ENCODE peak calls at places on chromosomes 11 and 22, in nine cellular contexts. F is heart left ventricle, H is psoas muscle, D is A549, J is RWPE1, Q is left ventricle myocardium inferior, I is cardiac muscle cell, B is prostate gland, N is Peyer's patch. G is an unnamed sample.

GRCh38 chr22:48954781-48955311 is 872.8 kb downstream of the BRD1 start:
- DNase-seq in I (no peak), J (no peak), F (no peak), Q (no peak), N (peak), D (no peak), B (peak), H (no peak), G (no peak)

GRCh38 chr22:28599693-28600092 is 79.9 kb downstream of the TTC28 start:
- DNase-seq in N (no peak), B (no peak), D (no peak), Q (no peak), H (no peak), J (no peak), I (no peak), F (no peak), G (no peak)

GRCh38 chr11:35525501-35526175 is at the start of gene PAMR1:
- DNase-seq in N (peak), B (peak), J (peak), F (peak), D (no peak), H (peak), Q (peak), I (peak), G (peak)

GRCh38 chr11:28963189-28963588 is 855.0 kb downstream of the METTL15 start:
- DNase-seq in F (no peak), Q (no peak), I (no peak), B (no peak), J (peak), D (no peak), N (no peak), H (no peak), G (peak)

GRCh38 chr11:94140154-94140655 is 11.6 kb downstream of the PANX1 start:
- DNase-seq in F (no peak), H (no peak), Q (no peak), N (no peak), J (no peak), D (no peak), I (no peak), B (no peak), G (no peak)

GRCh38 chr22:23538502-23538860 is 41.6 kb downstream of the IGLL1 start:
- DNase-seq in D (no peak), H (no peak), B (no peak), N (no peak), J (no peak), Q (no peak), I (no peak), F (no peak), G (no peak)

GRCh38 chr11:54832676-54833075 is 126.0 kb downstream of the OR4A5 start:
- DNase-seq in Q (no peak), I (no peak), B (no peak), H (no peak), D (no peak), J (no peak), F (no peak), N (no peak), G (no peak)

GRCh38 chr11:6650980-6651379 is 4.6 kb downstream of the DCHS1 start:
- DNase-seq in N (no peak), I (no peak), D (no peak), B (no peak), J (no peak), F (no peak), Q (no peak), H (no peak), G (peak)

GRCh38 chr11:32090774-32091370 is at the start of gene RCN1:
- DNase-seq in I (peak), B (peak), D (peak), J (peak), H (peak), Q (peak), N (peak), F (peak), G (peak)

GRCh38 chr22:17143101-17143500 is 16.0 kb downstream of the HDHD5 start:
- DNase-seq in I (no peak), F (no peak), B (no peak), N (no peak), D (no peak), H (no peak), J (no peak), Q (no peak), G (no peak)

GRCh38 chr11:92211576-92212167 is 12.9 kb upstream of the FAT3 start:
- DNase-seq in D (no peak), N (no peak), J (no peak), H (no peak), B (peak), I (peak), F (no peak), Q (no peak), G (peak)

GRCh38 chr11:76577199-76577920 is 93.2 kb downstream of the LRRC32 start:
- DNase-seq in Q (peak), I (peak), N (no peak), F (peak), B (no peak), D (no peak), H (no peak), J (peak), G (peak)

GRCh38 chr11:6357222-6357621 is 33.1 kb upstream of the SMPD1 start:
- DNase-seq in B (no peak), H (peak), D (no peak), N (no peak), Q (peak), J (peak), I (no peak), F (peak), G (peak)

GRCh38 chr22:31628969-31629723 is 32.9 kb downstream of the PISD start:
- DNase-seq in N (peak), F (no peak), I (no peak), J (no peak), Q (no peak), D (no peak), B (no peak), H (no peak), G (no peak)

GRCh38 chr22:42814616-42815015 is 42.5 kb downstream of the ARFGAP3 start:
- DNase-seq in J (no peak), D (no peak), H (no peak), B (no peak), Q (no peak), I (no peak), F (no peak), N (no peak), G (no peak)

GRCh38 chr22:30674482-30674881 is 6.8 kb upstream of the DUSP18 start:
- DNase-seq in Q (no peak), N (no peak), F (no peak), H (no peak), D (no peak), B (no peak), J (no peak), I (no peak), G (no peak)

GRCh38 chr11:123060265-123061000 is 1.5 kb downstream of the HSPA8 start:
- DNase-seq in I (no peak), J (no peak), B (no peak), F (no peak), Q (no peak), D (no peak), N (no peak), H (no peak), G (no peak)

GRCh38 chr11:40130427-40130826 is 1329.0 kb downstream of the LRRC4C start:
- DNase-seq in F (no peak), D (no peak), Q (no peak), I (peak), B (no peak), N (no peak), H (no peak), J (no peak), G (no peak)

GRCh38 chr11:111961389-111962300 is 24.5 kb downstream of the DIXDC1 start:
- DNase-seq in Q (no peak), H (no peak), I (no peak), J (no peak), N (no peak), B (no peak), D (no peak), F (no peak), G (no peak)

GRCh38 chr22:49039625-49040024 is 788.0 kb downstream of the BRD1 start:
- DNase-seq in N (no peak), Q (no peak), I (no peak), B (no peak), J (no peak), F (no peak), D (no peak), H (peak), G (no peak)

GRCh38 chr11:5336331-5336730 is 7.0 kb downstream of the OR51B5 start:
- DNase-seq in F (no peak), J (no peak), B (no peak), H (no peak), D (no peak), N (no peak), Q (no peak), I (no peak), G (peak)

GRCh38 chr11:3182462-3182852 is 17.3 kb upstream of the OSBPL5 start:
- DNase-seq in H (peak), F (no peak), B (no peak), D (no peak), N (no peak), I (no peak), J (no peak), Q (no peak), G (no peak)

GRCh38 chr11:117189941-117190544 is 9.1 kb upstream of the TAGLN start:
- DNase-seq in Q (no peak), B (no peak), N (no peak), D (no peak), J (no peak), I (no peak), H (no peak), F (peak), G (no peak)

GRCh38 chr11:84817998-84818397 is 809.1 kb downstream of the DLG2 start:
- DNase-seq in D (no peak), B (no peak), Q (no peak), J (peak), I (no peak), F (no peak), N (no peak), H (no peak), G (peak)

GRCh38 chr11:19101803-19102520 is 15.0 kb upstream of the ZDHHC13 start:
- DNase-seq in B (no peak), Q (no peak), F (no peak), D (no peak), N (no peak), H (no peak), J (peak), I (no peak), G (peak)

GRCh38 chr11:11351042-11351586 is 1.9 kb downstream of the CSNK2A3 start:
- DNase-seq in Q (no peak), N (no peak), I (no peak), J (no peak), F (no peak), B (no peak), H (no peak), D (no peak), G (no peak)

GRCh38 chr11:78834886-78835285 is 260.2 kb upstream of the NARS2 start:
- DNase-seq in Q (no peak), J (no peak), N (no peak), B (no peak), H (no peak), I (no peak), F (no peak), D (no peak), G (no peak)

GRCh38 chr11:114610984-114611944 is 15.7 kb upstream of the NXPE4 start:
- DNase-seq in D (no peak), J (no peak), H (no peak), Q (no peak), I (no peak), N (no peak), B (peak), F (no peak), G (no peak)

GRCh38 chr11:74849525-74850391 is 99.1 kb downstream of the XRRA1 start:
- DNase-seq in F (peak), N (no peak), Q (no peak), I (no peak), H (peak), B (no peak), J (peak), D (no peak), G (peak)

GRCh38 chr11:10678106-10678505 is 15.4 kb downstream of the IRAG1 start:
- DNase-seq in F (no peak), N (no peak), B (no peak), D (no peak), J (no peak), I (no peak), Q (no peak), H (no peak), G (no peak)

GRCh38 chr22:42967005-42967404 is 47.9 kb downstream of the PACSIN2 start:
- DNase-seq in Q (no peak), F (no peak), H (no peak), I (no peak), N (no peak), D (no peak), B (no peak), J (no peak), G (no peak)

GRCh38 chr11:17767301-17767885 is 32.8 kb downstream of the KCNC1 start:
- DNase-seq in B (no peak), J (no peak), Q (no peak), I (no peak), H (peak), N (no peak), D (no peak), F (no peak), G (no peak)

GRCh38 chr11:72189448-72190250 is 2.3 kb upstream of the FOLR1 start:
- DNase-seq in D (no peak), N (no peak), I (no peak), H (no peak), B (no peak), Q (no peak), F (no peak), J (no peak), G (peak)

GRCh38 chr11:111259871-111260270 is 14.3 kb downstream of the POU2AF2 start:
- DNase-seq in D (no peak), H (no peak), J (no peak), I (no peak), N (no peak), B (no peak), F (no peak), Q (no peak), G (peak)

GRCh38 chr11:37527545-37527944 is 929.5 kb upstream of the RAG2 start:
- DNase-seq in I (no peak), Q (no peak), J (no peak), H (no peak), F (no peak), N (no peak), D (no peak), B (no peak), G (no peak)

GRCh38 chr11:11608783-11609232 is 13.0 kb downstream of the GALNT18 start:
- DNase-seq in I (no peak), F (no peak), H (no peak), D (no peak), N (no peak), J (peak), B (no peak), Q (no peak), G (peak)

GRCh38 chr11:13525257-13525656 is 29.5 kb upstream of the PTH start:
- DNase-seq in F (no peak), D (no peak), H (no peak), J (no peak), B (no peak), Q (no peak), N (no peak), I (no peak), G (no peak)
- H3K27ac ChIP-seq in F (no peak), D (no peak), H (no peak), J (no peak), B (no peak), Q (no peak), N (no peak), I (no peak), G (no peak)

DNA sequence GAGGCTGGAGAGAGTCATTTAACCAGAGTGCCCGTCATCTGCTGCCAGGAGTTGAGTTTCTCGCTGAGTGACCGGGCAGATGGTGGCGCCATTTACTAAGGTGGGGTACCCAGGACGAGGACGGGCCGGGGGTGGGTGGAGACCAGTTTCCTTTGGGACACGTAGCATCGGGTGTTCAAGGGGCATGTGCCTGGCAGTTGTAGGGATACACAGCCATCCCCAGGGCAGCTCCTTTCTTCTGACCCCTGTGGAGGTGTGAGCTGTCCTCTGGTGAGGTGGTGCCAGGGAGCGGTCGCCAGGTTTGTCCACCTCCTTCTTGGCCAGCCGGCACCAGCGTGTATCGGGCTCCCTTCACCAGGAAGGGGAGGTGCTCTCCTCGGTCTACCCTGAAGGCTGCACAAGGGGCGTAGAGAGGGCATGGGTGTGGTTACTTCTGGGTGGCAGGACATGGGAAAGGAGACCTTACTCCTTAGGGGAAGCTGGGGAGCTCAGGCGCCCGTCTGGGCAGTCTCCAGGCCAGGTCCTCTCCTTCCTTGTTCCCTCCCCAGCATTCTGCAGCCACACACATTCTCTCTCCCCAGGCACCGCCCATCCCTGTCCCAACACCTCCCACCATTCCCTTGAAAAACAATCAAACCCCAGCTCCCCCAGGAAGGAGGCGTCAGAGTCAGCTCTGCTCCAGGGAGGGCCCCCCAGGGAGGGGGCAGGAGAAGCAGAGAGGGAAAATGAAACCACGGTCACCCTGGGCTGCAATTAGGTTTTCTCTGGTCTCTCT is 10.3 kb upstream of the MB start:
- DNase-seq in Q (peak), H (peak), F (peak), I (peak), B (peak), N (peak), D (peak), J (peak), G (peak)
- H3K27ac ChIP-seq in Q (peak), H (peak), F (peak), I (no peak), B (peak), N (peak), D (peak), J (peak), G (peak)

GRCh38 chr22:46043816-46044717 is 67.1 kb upstream of the WNT7B start:
- DNase-seq in B (peak), J (no peak), N (no peak), Q (peak), F (no peak), D (no peak), H (peak), I (no peak), G (no peak)

GRCh38 chr22:46042786-46043185 is 65.8 kb upstream of the WNT7B start:
- DNase-seq in J (no peak), N (no peak), B (no peak), F (no peak), Q (peak), D (no peak), I (no peak), H (no peak), G (no peak)

GRCh38 chr22:46044718-46045458 is 67.9 kb upstream of the WNT7B start:
- DNase-seq in F (no peak), B (no peak), N (peak), Q (peak), D (no peak), J (no peak), I (peak), H (no peak), G (no peak)

GRCh38 chr22:46041642-46042041 is 64.7 kb upstream of the WNT7B start:
- DNase-seq in D (no peak), B (no peak), Q (no peak), H (no peak), N (no peak), I (no peak), F (no peak), J (no peak), G (no peak)

GRCh38 chr22:46043339-46043738 is 66.4 kb upstream of the WNT7B start:
- DNase-seq in H (no peak), N (no peak), Q (no peak), B (no peak), J (no peak), F (no peak), I (no peak), D (no peak), G (no peak)
- H3K27ac ChIP-seq in H (peak), N (peak), Q (peak), B (peak), J (peak), F (peak), I (no peak), D (no peak), G (no peak)

GRCh38 chr11:1307998-1308744 is 1.3 kb downstream of the TOLLIP start:
- DNase-seq in J (peak), F (no peak), Q (no peak), D (no peak), B (no peak), H (no peak), I (no peak), N (peak), G (no peak)
- H3K27ac ChIP-seq in J (peak), F (no peak), Q (peak), D (peak), B (peak), H (peak), I (no peak), N (no peak), G (no peak)

DNA sequence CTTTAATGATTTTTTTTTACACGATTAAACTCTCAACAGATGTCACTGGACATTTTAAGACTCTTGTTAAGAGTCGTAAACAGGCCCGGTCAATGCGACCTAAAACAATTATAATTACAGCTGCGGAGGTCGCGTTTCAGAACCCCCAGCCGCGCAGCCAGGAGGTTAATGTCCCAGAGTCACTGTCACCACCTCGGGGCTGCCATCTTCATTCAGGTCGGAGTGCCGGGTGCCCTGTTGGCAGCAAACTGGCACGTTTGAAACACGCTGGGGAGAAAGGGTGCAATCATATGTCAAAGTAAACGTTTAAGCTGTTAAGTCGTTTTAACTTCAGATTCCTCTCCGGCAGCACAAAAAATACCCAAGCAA is 711 bp upstream of the PHF21B start:
- DNase-seq in J (no peak), Q (no peak), N (no peak), I (no peak), H (no peak), D (peak), F (no peak), B (no peak), G (no peak)
- H3K27ac ChIP-seq in J (no peak), Q (no peak), N (no peak), I (peak), H (no peak), D (peak), F (no peak), B (peak), G (no peak)

DNA sequence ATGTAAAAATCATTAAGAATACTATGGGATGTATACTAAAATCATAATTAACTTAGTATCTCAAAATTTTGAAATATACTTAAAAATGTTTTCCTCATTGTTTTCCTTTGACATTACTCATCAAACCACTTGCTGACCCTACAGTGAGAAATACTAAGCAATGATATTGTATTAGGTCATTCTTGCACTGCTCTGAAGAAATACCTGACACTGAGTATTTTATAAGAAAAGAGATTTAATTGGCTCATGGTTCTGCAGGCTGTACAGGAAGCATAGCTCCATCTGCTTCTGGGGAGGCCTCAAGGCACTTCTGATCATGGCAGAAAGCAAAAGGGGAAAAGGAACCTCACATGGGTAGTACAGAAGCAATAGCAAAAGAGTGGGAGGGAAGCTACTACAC is 950.9 kb upstream of the CHORDC1 start:
- DNase-seq in N (no peak), I (no peak), F (no peak), Q (no peak), H (no peak), B (no peak), D (no peak), J (no peak), G (peak)
- H3K27ac ChIP-seq in N (no peak), I (no peak), F (no peak), Q (no peak), H (no peak), B (no peak), D (no peak), J (no peak), G (no peak)

DNA sequence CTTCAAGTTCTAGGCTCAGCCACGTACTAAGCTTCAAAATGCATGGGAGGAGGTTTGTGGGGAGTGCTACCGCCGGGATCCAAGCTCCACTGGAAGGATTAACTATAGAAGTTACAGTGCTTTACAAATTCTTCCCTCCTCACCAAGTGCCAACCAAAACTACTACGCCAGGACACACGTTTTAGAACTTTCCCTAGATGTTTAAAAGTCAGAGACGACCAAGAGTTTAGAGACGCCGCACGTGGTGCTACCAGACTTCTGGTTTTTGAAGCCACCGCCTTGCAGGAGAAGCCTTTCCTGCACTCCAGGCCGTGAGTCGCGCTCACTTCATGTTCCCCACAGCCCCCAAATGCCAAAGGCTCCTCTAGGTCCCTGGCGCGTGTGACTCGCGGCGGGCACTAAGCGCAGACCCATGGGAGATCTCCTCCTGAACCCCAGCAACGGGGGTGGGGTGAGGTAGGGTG is 734 bp downstream of the SNU13 start:
- DNase-seq in J (no peak), F (no peak), H (peak), I (peak), D (no peak), Q (no peak), N (peak), B (no peak), G (peak)
- H3K27ac ChIP-seq in J (peak), F (peak), H (peak), I (peak), D (peak), Q (peak), N (peak), B (peak), G (peak)

G was measured in astrocyte.